ENCODE peak calls at places on chromosomes 16 and 17, in four cellular contexts. A is stromal cell of bone marrow, K is ELF-1, B is fibroblast of the aortic adventitia. W is an unnamed sample.

GRCh38 chr17:17439971-17440843 is 36.6 kb upstream of the MED9 start:
- DNase-seq in A (no peak), K (peak; percentile 90), B (peak; percentile 56), W (no peak)

GRCh38 chr17:5077781-5078105 is 524 bp upstream of the ZFP3 start:
- DNase-seq in K (no peak), B (no peak), A (no peak), W (no peak)

GRCh38 chr17:47205419-47205963 is 3.7 kb upstream of the MYL4 start:
- DNase-seq in A (peak; percentile 68), K (peak; percentile 91), B (peak; percentile 56), W (no peak)

GRCh38 chr17:27603870-27604794 is 26.9 kb upstream of the LGALS9 start:
- DNase-seq in B (no peak), K (no peak), A (no peak), W (no peak)

GRCh38 chr17:47239663-47240374 is 13.8 kb upstream of the ITGB3 start:
- DNase-seq in B (peak; percentile 98), K (no peak), A (peak; percentile 98), W (peak; percentile 96)

GRCh38 chr17:82844796-82845162 is 5.0 kb upstream of the ZNF750 start:
- DNase-seq in K (no peak), A (no peak), B (no peak), W (no peak)

GRCh38 chr17:75723201-75723930 is 2.1 kb downstream of the ITGB4 start:
- DNase-seq in B (no peak), K (peak; percentile 85), A (no peak), W (no peak)

GRCh38 chr17:80785477-80786178 is 206.0 kb upstream of the CHMP6 start:
- DNase-seq in K (no peak), B (no peak), A (no peak), W (no peak)

GRCh38 chr16:54180421-54181359 is 105.9 kb downstream of the IRX3 start:
- DNase-seq in K (no peak), A (no peak), B (no peak), W (no peak)

GRCh38 chr17:50272246-50272645 is 2.0 kb upstream of the TMEM92 start:
- DNase-seq in K (no peak), B (no peak), A (no peak), W (no peak)

GRCh38 chr17:50056217-50056960 is 479 bp downstream of the ITGA3 start:
- DNase-seq in K (peak; percentile 79), B (peak; percentile 58), A (no peak), W (no peak)

GRCh38 chr16:50519001-50519400 is 29.2 kb upstream of the NKD1 start:
- DNase-seq in K (no peak), A (no peak), B (no peak), W (no peak)

GRCh38 chr17:61570118-61570517 is 20.9 kb downstream of the NACA2 start:
- DNase-seq in B (no peak), K (no peak), A (no peak), W (no peak)

GRCh38 chr17:60151355-60151754 is 1.6 kb downstream of the CA4 start:
- DNase-seq in A (no peak), K (no peak), B (no peak), W (no peak)

GRCh38 chr17:33667671-33668070 is 374.6 kb upstream of the ASIC2 start:
- DNase-seq in K (no peak), B (no peak), A (no peak), W (no peak)

GRCh38 chr17:75457047-75457654 is 716 bp downstream of the TMEM94 start:
- DNase-seq in K (peak; percentile 79), B (peak; percentile 54), A (peak; percentile 31), W (no peak)

GRCh38 chr16:29231231-29231630 is 175.3 kb downstream of the NPIPB11 start:
- DNase-seq in B (peak; percentile 10), K (no peak), A (no peak), W (no peak)

GRCh38 chr16:23501291-23501690 is 9.0 kb downstream of the GGA2 start:
- DNase-seq in B (no peak), K (no peak), A (no peak), W (no peak)

GRCh38 chr17:4566785-4567184 is 6.4 kb upstream of the GGT6 start:
- DNase-seq in K (peak; percentile 87), A (peak; percentile 31), B (peak; percentile 52), W (no peak)

GRCh38 chr17:51734462-51734861 is 424.1 kb downstream of the CA10 start:
- DNase-seq in K (peak; percentile 21), A (no peak), B (peak; percentile 2), W (no peak)

GRCh38 chr16:1763521-1764511 is 7.5 kb downstream of the NME3 start:
- DNase-seq in K (peak; percentile 92), B (no peak), A (no peak), W (no peak)

GRCh38 chr16:48277158-48277557 is 29.8 kb upstream of the ABCC11 start:
- DNase-seq in K (no peak), B (no peak), A (no peak), W (no peak)

GRCh38 chr17:325270-325976 is 27.2 kb downstream of the RPH3AL start:
- DNase-seq in B (no peak), K (no peak), A (no peak), W (no peak)

GRCh38 chr17:72305472-72305871 is 184.7 kb downstream of the SOX9 start:
- DNase-seq in B (no peak), A (no peak), K (no peak), W (no peak)

GRCh38 chr16:53054670-53055485 is at the start of gene CHD9:
- DNase-seq in A (peak; percentile 64), K (peak; percentile 98), B (peak; percentile 82), W (peak; percentile 34)

GRCh38 chr16:56645311-56645710 is 6.4 kb upstream of the MT1B start:
- DNase-seq in K (no peak), B (no peak), A (no peak), W (no peak)

GRCh38 chr16:11253009-11253994 is 2.7 kb downstream of the SOCS1 start:
- DNase-seq in K (no peak), A (no peak), B (peak; percentile 27), W (no peak)

GRCh38 chr16:79845734-79846135 is 245.2 kb upstream of the MAF start:
- DNase-seq in B (no peak), K (no peak), A (no peak), W (no peak)

GRCh38 chr16:50430076-50430475 is 61.3 kb upstream of the BRD7 start:
- DNase-seq in A (no peak), K (no peak), B (peak; percentile 27), W (no peak)